ENCODE peak calls at places on chromosome 14, in nine cellular contexts. U is gastrocnemius medialis, A is transverse colon, F is neural progenitor cell, E is trophoblast cell, T is suprapubic skin, J is cardiac muscle cell, R is spleen, B is heart left ventricle. G is an unnamed sample.

GRCh38 chr14:64705406-64706118 is 1.3 kb downstream of the PLEKHG3 start:
- DNase-seq in U (no peak), A (no peak), F (peak; percentile 49), E (no peak), T (peak; percentile 77), J (no peak), R (peak; percentile 84), B (peak; percentile 55), G (no peak)

GRCh38 chr14:76236172-76237130 is 84.7 kb downstream of the GPATCH2L start:
- DNase-seq in U (no peak), A (no peak), F (no peak), E (no peak), T (no peak), J (no peak), R (no peak), B (no peak), G (no peak)

GRCh38 chr14:77615231-77616132 is 955 bp downstream of the SPTLC2 start:
- DNase-seq in U (peak; percentile 13), A (peak; percentile 26), F (peak; percentile 28), E (peak; percentile 33), T (no peak), J (peak; percentile 16), R (no peak), B (no peak), G (no peak)

GRCh38 chr14:75428230-75429104 is 645 bp downstream of the JDP2 start:
- DNase-seq in U (peak; percentile 52), A (peak; percentile 63), F (no peak), E (peak; percentile 49), T (no peak), J (peak; percentile 20), R (peak; percentile 90), B (peak; percentile 73), G (no peak)

GRCh38 chr14:67837011-67837624 is 17.5 kb downstream of the RAD51B start:
- DNase-seq in U (peak; percentile 20), A (peak; percentile 62), F (peak; percentile 74), E (peak; percentile 89), T (no peak), J (peak; percentile 71), R (no peak), B (no peak), G (no peak)

GRCh38 chr14:103613517-103613916 is 15.5 kb upstream of the KLC1 start:
- DNase-seq in U (no peak), A (peak; percentile 14), F (no peak), E (peak; percentile 47), T (no peak), J (no peak), R (no peak), B (no peak), G (no peak)

GRCh38 chr14:85233756-85234545 is 296.0 kb upstream of the FLRT2 start:
- DNase-seq in U (no peak), A (no peak), F (no peak), E (peak; percentile 7), T (no peak), J (no peak), R (no peak), B (no peak), G (no peak)

GRCh38 chr14:27427796-27428195 is 830.0 kb upstream of the NOVA1 start:
- DNase-seq in U (no peak), A (no peak), F (no peak), E (no peak), T (no peak), J (no peak), R (no peak), B (no peak), G (no peak)

GRCh38 chr14:73461478-73462077 is 3.2 kb upstream of the NUMB start:
- DNase-seq in U (no peak), A (no peak), F (no peak), E (no peak), T (no peak), J (no peak), R (no peak), B (no peak), G (no peak)

GRCh38 chr14:73457050-73457934 is 1.1 kb downstream of the NUMB start:
- DNase-seq in U (no peak), A (no peak), F (peak; percentile 55), E (peak; percentile 58), T (peak; percentile 80), J (peak; percentile 58), R (peak; percentile 88), B (peak; percentile 51), G (no peak)

GRCh38 chr14:97381309-97381708 is 584.1 kb downstream of the VRK1 start:
- DNase-seq in U (no peak), A (no peak), F (no peak), E (no peak), T (no peak), J (no peak), R (no peak), B (no peak), G (no peak)

GRCh38 chr14:69536976-69537375 is 37.7 kb downstream of the CCDC177 start:
- DNase-seq in U (no peak), A (no peak), F (no peak), E (no peak), T (no peak), J (no peak), R (no peak), B (no peak), G (no peak)

GRCh38 chr14:54329082-54329695 is 67.6 kb upstream of the CDKN3 start:
- DNase-seq in U (no peak), A (peak; percentile 34), F (peak; percentile 93), E (peak; percentile 63), T (no peak), J (peak; percentile 79), R (no peak), B (peak; percentile 37), G (no peak)

GRCh38 chr14:83208346-83208745 is 1674.7 kb upstream of the SEL1L start:
- DNase-seq in U (no peak), A (no peak), F (no peak), E (no peak), T (no peak), J (no peak), R (no peak), B (no peak), G (no peak)

GRCh38 chr14:34536951-34537676 is 2.4 kb downstream of the EAPP start:
- DNase-seq in U (no peak), A (no peak), F (no peak), E (peak; percentile 79), T (no peak), J (no peak), R (no peak), B (no peak), G (no peak)

GRCh38 chr14:94088516-94088915 is 7.4 kb downstream of the IFI27L1 start:
- DNase-seq in U (no peak), A (no peak), F (no peak), E (peak; percentile 60), T (no peak), J (peak; percentile 28), R (no peak), B (no peak), G (no peak)

DNA sequence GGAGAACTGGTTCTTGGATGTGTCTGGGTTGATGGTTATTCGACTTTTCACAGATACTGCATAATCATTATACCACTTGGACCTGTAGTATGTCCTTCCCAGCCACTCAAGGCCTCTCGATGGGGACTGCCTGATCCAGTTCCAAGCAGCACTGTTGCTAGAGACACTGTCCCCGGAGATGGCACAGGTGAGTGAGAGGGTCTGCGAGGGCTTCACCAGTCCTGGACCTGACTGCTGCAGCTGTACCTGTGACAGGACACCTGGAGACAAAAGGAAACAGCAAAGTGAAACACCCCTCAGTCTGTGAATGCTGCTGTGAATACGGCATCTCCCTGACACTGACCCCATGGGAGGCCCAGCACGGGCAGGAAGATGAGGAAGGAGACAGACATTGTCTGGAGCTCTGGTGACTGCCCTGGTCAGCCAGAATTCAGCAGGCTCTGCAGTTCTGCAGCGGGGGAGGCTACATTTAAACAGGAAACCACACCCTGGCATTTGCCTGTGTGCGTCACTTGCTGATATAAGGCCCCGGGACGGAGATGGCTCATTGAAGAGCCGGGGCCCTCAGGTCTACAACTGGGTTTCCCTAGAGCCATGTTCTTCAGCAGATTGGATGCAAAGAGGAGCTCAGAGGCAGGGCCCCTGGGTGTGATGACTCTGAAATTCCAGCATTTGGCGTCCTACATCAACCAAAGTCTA is 413.6 kb downstream of the TMEM121 start:
- DNase-seq in U (no peak), A (no peak), F (no peak), E (no peak), T (peak; percentile 49), J (no peak), R (peak; percentile 51), B (no peak), G (peak; percentile 85)
- H3K9me3 ChIP-seq in U (no peaks in the 10 kb centered on the region), A (peaks cover 8% of the 10 kb centered on the region), F (peaks cover 5% of the 10 kb centered on the region), E (peaks cover 50% of the 10 kb centered on the region), T (peaks cover 24% of the 10 kb centered on the region), J (no peaks in the 10 kb centered on the region), R (peaks cover 46% of the 10 kb centered on the region), B (peaks cover 10% of the 10 kb centered on the region), G (peaks cover 7% of the 10 kb centered on the region)

DNA sequence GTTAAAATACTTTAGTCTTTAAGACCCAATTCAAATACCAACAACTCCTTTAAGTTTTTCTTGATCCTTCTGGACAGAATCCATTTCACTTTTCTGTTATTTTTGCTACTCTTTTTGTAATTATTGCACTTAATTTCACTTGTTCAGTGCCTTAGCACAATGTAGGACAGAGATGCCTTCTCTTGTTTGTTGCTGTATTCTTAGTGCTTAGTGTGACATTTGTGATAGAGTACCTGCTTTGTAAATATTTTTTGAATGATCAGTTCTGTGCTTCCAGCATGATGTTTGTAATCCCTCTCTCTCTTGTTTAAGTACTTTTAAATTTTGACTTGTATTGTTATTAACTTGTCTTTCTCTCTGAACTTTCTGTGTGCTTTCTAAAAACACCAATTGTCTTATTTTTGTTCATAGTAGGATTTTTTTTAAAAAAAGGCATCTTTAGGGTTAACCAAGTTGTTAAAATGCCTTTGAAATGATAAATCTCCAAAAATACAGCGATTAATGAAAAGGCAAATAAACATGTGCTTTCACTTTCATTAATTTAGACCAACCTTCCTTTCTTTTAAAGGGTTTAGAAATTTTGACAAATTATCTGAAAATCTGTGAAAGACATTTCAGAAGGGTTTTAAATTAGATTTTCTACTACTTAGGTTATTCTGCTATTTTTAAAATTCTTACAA is 11.9 kb downstream of the NAA30 start:
- DNase-seq in U (no peak), A (no peak), F (no peak), E (no peak), T (no peak), J (no peak), R (no peak), B (no peak), G (no peak)
- H3K4me3 ChIP-seq in U (peak overlapping the region; percentile 21), A (no peak overlapping the region), F (no peak overlapping the region), E (no peak overlapping the region), T (no peak overlapping the region), J (no peak overlapping the region), R (peak overlapping the region; percentile 25), B (no peak overlapping the region), G (peak overlapping the region; percentile 6)

DNA sequence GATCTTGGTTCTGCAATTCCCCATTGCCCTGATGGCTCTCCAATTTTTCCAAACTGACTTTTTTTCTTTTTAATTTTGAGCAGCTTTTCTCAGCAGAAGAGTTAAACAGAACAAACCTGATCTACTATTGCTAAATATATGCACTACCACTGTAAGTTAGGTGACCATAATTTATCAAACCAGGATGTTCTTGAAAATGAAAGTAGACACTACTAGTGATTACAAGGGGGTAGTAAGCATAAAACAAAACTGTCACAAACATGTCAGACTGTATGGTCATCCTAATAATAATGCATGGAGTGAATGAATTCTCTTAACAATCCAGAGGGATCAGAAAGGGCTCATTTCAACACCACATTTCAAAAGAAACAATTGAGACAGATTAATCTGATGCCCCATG is 183.0 kb upstream of the FOXN3 start:
- DNase-seq in U (no peak), A (no peak), F (no peak), E (no peak), T (no peak), J (no peak), R (no peak), B (no peak), G (no peak)
- H3K9me3 ChIP-seq in U (peaks cover 21% of the 10 kb centered on the region), A (peaks cover 34% of the 10 kb centered on the region), F (peaks cover 21% of the 10 kb centered on the region), E (peaks cover 2% of the 10 kb centered on the region), T (peaks cover 18% of the 10 kb centered on the region), J (peaks cover 4% of the 10 kb centered on the region), R (peaks cover 59% of the 10 kb centered on the region), B (peaks cover 24% of the 10 kb centered on the region), G (peaks cover 23% of the 10 kb centered on the region)

GRCh38 chr14:19800282-19801117 is 3.1 kb upstream of the OR4N2 start:
- DNase-seq in U (no peak), A (no peak), F (no peak), E (peak; percentile 57), T (no peak), J (no peak), R (peak; percentile 76), B (no peak), G (no peak)
- H3K4me3 ChIP-seq in U (no peak overlapping the region), A (no peak overlapping the region), F (no peak overlapping the region), E (no peak overlapping the region), T (no peak overlapping the region), J (no peak overlapping the region), R (no peak overlapping the region), B (no peak overlapping the region), G (no peak overlapping the region)